ENCODE peak calls at places on chromosomes 2 and 18, in four cellular contexts. D is IMR-90, H is H9, X is H1. P is an unnamed sample.

GRCh38 chr2:201261471-201261870 is 1.1 kb downstream of the CASP8 start:
- DNase-seq in X (no peak), H (no peak), D (no peak), P (no peak)

GRCh38 chr2:179824961-179825360 is 36.5 kb downstream of the ZNF385B start:
- DNase-seq in X (no peak), D (no peak), H (no peak), P (peak; percentile 43)

GRCh38 chr2:159694500-159695040 is 17.7 kb upstream of the MARCHF7 start:
- DNase-seq in X (no peak), H (no peak), D (no peak), P (no peak)

GRCh38 chr2:206150168-206150567 is 9.1 kb downstream of the NDUFS1 start:
- DNase-seq in D (no peak), H (no peak), X (no peak), P (peak; percentile 53)

GRCh38 chr2:182522428-182522896 is 95.6 kb upstream of the PDE1A start:
- DNase-seq in X (no peak), D (no peak), H (no peak), P (no peak)

GRCh38 chr2:177593448-177593847 is 200.9 kb downstream of the AGPS start:
- DNase-seq in H (no peak), D (no peak), X (no peak), P (no peak)

GRCh38 chr18:75489493-75490190 is 62.1 kb upstream of the SMIM21 start:
- DNase-seq in X (no peak), H (no peak), D (peak; percentile 98), P (no peak)

GRCh38 chr18:57915848-57916596 is 112.9 kb upstream of the ATP8B1 start:
- DNase-seq in H (no peak), D (peak; percentile 47), X (no peak), P (peak; percentile 18)

GRCh38 chr2:118657451-118657850 is 190.0 kb downstream of the EN1 start:
- DNase-seq in H (no peak), X (no peak), D (no peak), P (no peak)

GRCh38 chr2:60544059-60544458 is 9.4 kb downstream of the BCL11A start:
- DNase-seq in X (no peak), D (no peak), H (no peak), P (no peak)

GRCh38 chr18:43129946-43130523 is 14.6 kb upstream of the RIT2 start:
- DNase-seq in H (no peak), D (no peak), X (no peak), P (no peak)

GRCh38 chr2:3633982-3634630 is 23.9 kb upstream of the ALLC start:
- DNase-seq in X (no peak), D (no peak), H (peak; percentile 25), P (no peak)

GRCh38 chr2:151774506-151774905 is 40.2 kb upstream of the NEB start:
- DNase-seq in D (peak; percentile 80), H (no peak), X (no peak), P (no peak)

GRCh38 chr2:98127229-98127989 is 40.4 kb downstream of the VWA3B start:
- DNase-seq in X (no peak), D (no peak), H (no peak), P (no peak)

GRCh38 chr2:237194081-237194480 is 108.4 kb downstream of the COPS8 start:
- DNase-seq in H (no peak), D (no peak), X (no peak), P (no peak)

GRCh38 chr2:159933727-159934049 is 128.7 kb downstream of the PLA2R1 start:
- DNase-seq in X (no peak), D (no peak), H (no peak), P (no peak)

GRCh38 chr2:84970956-84971798 is at the start of gene KCMF1:
- DNase-seq in D (peak; percentile 74), H (peak; percentile 74), X (no peak), P (peak; percentile 65)

GRCh38 chr2:162043132-162043531 is 30.9 kb downstream of the DPP4 start:
- DNase-seq in H (no peak), D (no peak), X (no peak), P (no peak)

GRCh38 chr2:16943279-16943958 is 277.8 kb upstream of the CYRIA start:
- DNase-seq in X (no peak), D (no peak), H (no peak), P (no peak)

GRCh38 chr2:182061739-182062138 is 76.1 kb downstream of the PPP1R1C start:
- DNase-seq in X (no peak), H (no peak), D (no peak), P (no peak)

GRCh38 chr2:27261926-27262298 is 935 bp downstream of the SLC30A3 start:
- DNase-seq in X (no peak), D (no peak), H (no peak), P (no peak)

GRCh38 chr2:144950874-144951560 is 431.1 kb upstream of the ZEB2 start:
- DNase-seq in X (no peak), H (no peak), D (peak; percentile 88), P (peak; percentile 70)

GRCh38 chr2:1282552-1282951 is 130.7 kb upstream of the TPO start:
- DNase-seq in H (no peak), X (no peak), D (no peak), P (peak; percentile 11)

GRCh38 chr18:26480897-26481795 is 67.2 kb downstream of the KCTD1 start:
- DNase-seq in H (no peak), X (no peak), D (peak; percentile 96), P (peak; percentile 48)

GRCh38 chr18:23798824-23799223 is 109.6 kb downstream of the LAMA3 start:
- DNase-seq in X (no peak), H (no peak), D (no peak), P (no peak)

GRCh38 chr2:173793649-173794565 is 171.3 kb downstream of the SP3 start:
- DNase-seq in X (no peak), D (no peak), H (no peak), P (peak; percentile 42)

GRCh38 chr2:158967731-158968395 is 577 bp upstream of the TANC1 start:
- DNase-seq in D (peak; percentile 66), X (no peak), H (peak; percentile 61), P (peak; percentile 79)

GRCh38 chr2:232438951-232439757 is 16.8 kb upstream of the ALPI start:
- DNase-seq in H (peak; percentile 63), D (no peak), X (no peak), P (no peak)

GRCh38 chr18:58251416-58251815 is 207.4 kb downstream of the NEDD4L start:
- DNase-seq in H (no peak), D (peak; percentile 31), X (no peak), P (no peak)

GRCh38 chr2:228469721-228470120 is 288.2 kb upstream of the SPHKAP start:
- DNase-seq in D (no peak), X (no peak), H (no peak), P (no peak)

GRCh38 chr2:236761358-236761757 is 191.7 kb downstream of the ACKR3 start:
- DNase-seq in X (no peak), H (no peak), D (no peak), P (no peak)

GRCh38 chr2:16604236-16604635 is 61.4 kb downstream of the CYRIA start:
- DNase-seq in H (no peak), X (no peak), D (no peak), P (no peak)

GRCh38 chr2:85235281-85235680 is 92.5 kb downstream of the TGOLN2 start:
- DNase-seq in X (no peak), D (no peak), H (no peak), P (no peak)

GRCh38 chr2:191869178-191869577 is 22.3 kb upstream of the CAVIN2 start:
- DNase-seq in H (peak; percentile 86), D (peak; percentile 30), X (peak; percentile 75), P (peak; percentile 91)

GRCh38 chr2:138600732-138601437 is 99.3 kb downstream of the SPOPL start:
- DNase-seq in X (no peak), D (peak; percentile 17), H (no peak), P (peak; percentile 14)

GRCh38 chr18:58687871-58688308 is 16.6 kb downstream of the MALT1 start:
- DNase-seq in H (no peak), D (no peak), X (no peak), P (no peak)

GRCh38 chr2:130304726-130305125 is 38.0 kb upstream of the IMP4 start:
- DNase-seq in X (no peak), H (no peak), D (no peak), P (no peak)

GRCh38 chr2:28639836-28640235 is 111.8 kb upstream of the PPP1CB start:
- DNase-seq in X (no peak), H (no peak), D (no peak), P (peak; percentile 38)

GRCh38 chr2:96161785-96162367 is 16.6 kb upstream of the DUSP2 start:
- DNase-seq in H (no peak), D (no peak), X (no peak), P (no peak)

DNA sequence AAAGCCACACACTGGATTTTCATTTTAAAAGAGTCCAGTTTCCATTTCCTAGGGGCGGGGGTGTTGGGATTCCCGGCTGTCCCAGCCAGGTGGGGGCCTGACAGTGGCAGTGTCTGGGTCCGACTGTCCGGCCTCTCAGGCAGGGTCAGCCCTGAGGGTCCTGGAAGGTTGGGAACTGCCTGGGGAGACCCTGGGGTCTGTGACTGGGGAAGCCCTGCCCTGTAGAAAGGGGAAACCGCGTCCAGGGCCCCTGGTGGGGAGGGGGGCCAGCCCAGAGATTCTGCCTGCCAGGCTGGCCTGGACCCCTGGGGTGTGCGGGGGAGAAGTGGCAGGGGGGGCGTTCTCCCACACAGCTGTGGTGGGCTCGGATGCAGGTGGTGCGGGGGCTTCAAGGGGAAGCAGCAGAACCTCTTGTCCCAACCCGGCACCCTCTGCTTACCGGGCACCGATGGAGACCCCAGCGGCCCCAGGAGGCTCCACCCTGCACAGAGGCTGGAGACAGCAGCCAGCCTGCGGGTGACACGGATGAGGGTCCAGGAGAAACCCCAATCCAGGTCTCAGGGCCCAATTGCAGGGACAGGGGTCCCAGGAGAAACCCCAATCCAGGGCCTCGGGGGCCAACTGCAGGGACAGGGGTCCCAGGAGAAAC is 4.9 kb downstream of the RTP5 start:
- DNase-seq in D (no peak), X (no peak), H (no peak), P (no peak)
- H3K4ac ChIP-seq in D (no peak overlapping the region), X (no peak overlapping the region), H (no peak overlapping the region), P (no peak overlapping the region)

GRCh38 chr2:8622924-8623465 is 58.9 kb upstream of the ID2 start:
- DNase-seq in D (no peak), H (no peak), X (no peak), P (no peak)
- H3K56ac ChIP-seq in D (no peak overlapping the region), H (no peak overlapping the region), X (no peak overlapping the region), P (no peak overlapping the region)

DNA sequence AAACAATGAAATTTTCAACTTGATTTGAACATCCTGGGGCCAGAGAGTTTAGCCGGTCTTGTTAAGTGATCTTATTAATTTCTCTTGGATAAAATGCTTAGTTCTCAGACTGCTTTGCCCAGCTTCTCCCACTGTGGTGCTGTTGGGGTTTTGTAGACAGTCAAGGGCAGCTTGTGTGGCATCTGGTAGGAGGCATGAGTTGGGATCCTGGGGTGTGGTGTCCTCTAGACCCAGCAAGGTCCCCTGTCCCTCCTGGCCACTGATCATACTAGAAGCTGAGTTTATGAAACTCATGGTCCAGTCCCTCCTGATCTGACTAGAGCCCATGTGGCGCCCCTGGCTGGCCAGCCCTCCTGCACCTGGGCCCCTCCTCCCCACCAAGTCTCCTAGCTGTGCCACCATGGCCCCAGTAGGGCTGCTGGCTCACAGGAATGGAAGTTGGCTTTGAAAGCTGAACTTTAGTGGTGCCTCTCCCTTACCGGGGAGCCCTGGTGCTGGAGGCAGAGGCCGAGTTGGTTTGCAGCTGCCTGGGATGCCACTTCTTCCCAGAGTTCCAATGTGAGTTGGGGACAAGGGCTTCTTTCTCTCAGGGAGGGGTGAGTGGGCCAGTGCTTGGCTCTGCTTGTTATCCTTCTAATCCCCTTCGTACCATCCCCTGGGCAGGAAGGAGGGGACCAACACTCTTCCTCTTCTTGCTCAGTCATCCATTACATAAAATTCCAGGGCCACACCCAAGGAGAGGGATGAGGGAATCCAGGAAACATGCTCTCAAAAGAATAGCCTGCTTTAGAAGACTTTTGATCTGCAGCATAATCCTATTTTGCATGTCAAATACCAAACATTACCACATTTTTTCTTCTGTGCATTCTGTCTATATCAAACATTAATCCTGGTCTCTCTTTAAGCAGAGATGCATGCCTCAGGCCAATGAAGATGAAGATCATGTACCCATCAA is 37.5 kb upstream of the HAAO start:
- DNase-seq in H (no peak), D (no peak), X (no peak), P (no peak)
- H4K8ac ChIP-seq in H (no peak overlapping the region), D (no peak overlapping the region), X (peak overlapping the region; percentile 53), P (no peak overlapping the region)

GRCh38 chr2:100895402-100895801 is 75.5 kb downstream of the NPAS2 start:
- DNase-seq in X (no peak), H (no peak), D (no peak), P (no peak)
- H3K4ac ChIP-seq in X (no peak overlapping the region), H (no peak overlapping the region), D (no peak overlapping the region), P (no peak overlapping the region)

P was measured in mesendoderm.